ENCODE peak calls at places on chromosomes 4 and X, in nine cellular contexts. One of them, this sample, is unnamed.

GRCh38 chr4:72974694-72975487 is 94.6 kb downstream of the COX18 start:
- DNase-seq in CD4-positive, alpha-beta T cell: no peak
- DNase-seq in left lung: no peak
- DNase-seq in adrenal gland: no peak
- DNase-seq in heart right ventricle: no peak
- DNase-seq in endodermal cell: no peak
- DNase-seq in right lobe of liver: no peak
- DNase-seq in dorsolateral prefrontal cortex: no peak
- DNase-seq in pancreas: no peak
- DNase-seq in this sample: no peak

GRCh38 chr4:113012122-113012725 is 37.2 kb upstream of the ANK2 start:
- DNase-seq in right lobe of liver: no peak
- DNase-seq in adrenal gland: no peak
- DNase-seq in endodermal cell: no peak
- DNase-seq in heart right ventricle: no peak
- DNase-seq in dorsolateral prefrontal cortex: no peak
- DNase-seq in left lung: no peak
- DNase-seq in pancreas: no peak
- DNase-seq in CD4-positive, alpha-beta T cell: no peak
- DNase-seq in this sample: no peak

GRCh38 chrX:118271770-118272169 is 74.1 kb upstream of the WDR44 start:
- DNase-seq in right lobe of liver: no peak
- DNase-seq in heart right ventricle: no peak
- DNase-seq in CD4-positive, alpha-beta T cell: no peak
- DNase-seq in adrenal gland: no peak
- DNase-seq in dorsolateral prefrontal cortex: no peak
- DNase-seq in left lung: no peak
- DNase-seq in endodermal cell: no peak
- DNase-seq in pancreas: no peak
- DNase-seq in this sample: no peak

GRCh38 chrX:10884246-10884645 is 226.9 kb upstream of the HCCS start:
- DNase-seq in CD4-positive, alpha-beta T cell: no peak
- DNase-seq in pancreas: no peak
- DNase-seq in heart right ventricle: no peak
- DNase-seq in right lobe of liver: no peak
- DNase-seq in left lung: no peak
- DNase-seq in adrenal gland: no peak
- DNase-seq in dorsolateral prefrontal cortex: no peak
- DNase-seq in endodermal cell: no peak
- DNase-seq in this sample: no peak

GRCh38 chr4:139641218-139641617 is 24.4 kb upstream of the MGST2 start:
- DNase-seq in left lung: no peak
- DNase-seq in CD4-positive, alpha-beta T cell: no peak
- DNase-seq in right lobe of liver: no peak
- DNase-seq in pancreas: no peak
- DNase-seq in endodermal cell: no peak
- DNase-seq in heart right ventricle: no peak
- DNase-seq in adrenal gland: no peak
- DNase-seq in dorsolateral prefrontal cortex: no peak
- DNase-seq in this sample: no peak

GRCh38 chr4:39574946-39575345 is 47.7 kb upstream of the UGDH start:
- DNase-seq in heart right ventricle: no peak
- DNase-seq in CD4-positive, alpha-beta T cell: no peak
- DNase-seq in endodermal cell: no peak
- DNase-seq in right lobe of liver: no peak
- DNase-seq in dorsolateral prefrontal cortex: no peak
- DNase-seq in left lung: no peak
- DNase-seq in adrenal gland: no peak
- DNase-seq in pancreas: no peak
- DNase-seq in this sample: no peak

GRCh38 chr4:26860922-26861433 is 337 bp downstream of the STIM2 start:
- DNase-seq in heart right ventricle: no peak
- DNase-seq in adrenal gland: peak; percentile 63
- DNase-seq in dorsolateral prefrontal cortex: peak; percentile 11
- DNase-seq in right lobe of liver: peak; percentile 65
- DNase-seq in CD4-positive, alpha-beta T cell: peak; percentile 22
- DNase-seq in endodermal cell: peak; percentile 81
- DNase-seq in left lung: peak; percentile 90
- DNase-seq in pancreas: peak; percentile 68
- DNase-seq in this sample: peak; percentile 83

GRCh38 chr4:40227284-40227683 is 30.5 kb downstream of the RHOH start:
- DNase-seq in right lobe of liver: no peak
- DNase-seq in CD4-positive, alpha-beta T cell: no peak
- DNase-seq in endodermal cell: no peak
- DNase-seq in heart right ventricle: no peak
- DNase-seq in left lung: no peak
- DNase-seq in adrenal gland: no peak
- DNase-seq in dorsolateral prefrontal cortex: no peak
- DNase-seq in pancreas: no peak
- DNase-seq in this sample: no peak

GRCh38 chr4:82866706-82867385 is 24.1 kb downstream of the SEC31A start:
- DNase-seq in heart right ventricle: no peak
- DNase-seq in endodermal cell: no peak
- DNase-seq in adrenal gland: no peak
- DNase-seq in left lung: no peak
- DNase-seq in dorsolateral prefrontal cortex: no peak
- DNase-seq in pancreas: no peak
- DNase-seq in right lobe of liver: no peak
- DNase-seq in CD4-positive, alpha-beta T cell: no peak
- DNase-seq in this sample: no peak

GRCh38 chrX:70970482-70970999 is 39.6 kb upstream of the SLC7A3 start:
- DNase-seq in right lobe of liver: no peak
- DNase-seq in pancreas: no peak
- DNase-seq in CD4-positive, alpha-beta T cell: no peak
- DNase-seq in heart right ventricle: no peak
- DNase-seq in endodermal cell: no peak
- DNase-seq in left lung: no peak
- DNase-seq in dorsolateral prefrontal cortex: no peak
- DNase-seq in adrenal gland: no peak
- DNase-seq in this sample: no peak

GRCh38 chr4:64784125-64784524 is 374.9 kb upstream of the TECRL start:
- DNase-seq in dorsolateral prefrontal cortex: no peak
- DNase-seq in adrenal gland: no peak
- DNase-seq in endodermal cell: no peak
- DNase-seq in heart right ventricle: no peak
- DNase-seq in pancreas: no peak
- DNase-seq in CD4-positive, alpha-beta T cell: no peak
- DNase-seq in left lung: no peak
- DNase-seq in right lobe of liver: no peak
- DNase-seq in this sample: no peak

GRCh38 chr4:73067971-73068394 is 1.5 kb downstream of the COX18 start:
- DNase-seq in endodermal cell: no peak
- DNase-seq in left lung: no peak
- DNase-seq in right lobe of liver: no peak
- DNase-seq in heart right ventricle: no peak
- DNase-seq in dorsolateral prefrontal cortex: no peak
- DNase-seq in pancreas: no peak
- DNase-seq in adrenal gland: no peak
- DNase-seq in CD4-positive, alpha-beta T cell: no peak
- DNase-seq in this sample: no peak

GRCh38 chrX:124023838-124024238 is 62.3 kb downstream of the STAG2 start:
- DNase-seq in CD4-positive, alpha-beta T cell: no peak
- DNase-seq in heart right ventricle: no peak
- DNase-seq in endodermal cell: no peak
- DNase-seq in right lobe of liver: no peak
- DNase-seq in dorsolateral prefrontal cortex: no peak
- DNase-seq in pancreas: no peak
- DNase-seq in adrenal gland: no peak
- DNase-seq in left lung: no peak
- DNase-seq in this sample: no peak

GRCh38 chr4:146335763-146336412 is 121.5 kb downstream of the REELD1 start:
- DNase-seq in pancreas: no peak
- DNase-seq in dorsolateral prefrontal cortex: no peak
- DNase-seq in right lobe of liver: no peak
- DNase-seq in heart right ventricle: no peak
- DNase-seq in left lung: no peak
- DNase-seq in adrenal gland: no peak
- DNase-seq in endodermal cell: no peak
- DNase-seq in CD4-positive, alpha-beta T cell: no peak
- DNase-seq in this sample: no peak

GRCh38 chrX:10648608-10649007 is 28.2 kb upstream of the MID1 start:
- DNase-seq in heart right ventricle: no peak
- DNase-seq in left lung: no peak
- DNase-seq in right lobe of liver: no peak
- DNase-seq in CD4-positive, alpha-beta T cell: no peak
- DNase-seq in endodermal cell: no peak
- DNase-seq in adrenal gland: no peak
- DNase-seq in pancreas: no peak
- DNase-seq in dorsolateral prefrontal cortex: no peak
- DNase-seq in this sample: no peak

GRCh38 chr4:141215030-141215429 is 5.7 kb upstream of the ZNF330 start:
- DNase-seq in heart right ventricle: no peak
- DNase-seq in endodermal cell: no peak
- DNase-seq in pancreas: no peak
- DNase-seq in right lobe of liver: no peak
- DNase-seq in adrenal gland: no peak
- DNase-seq in dorsolateral prefrontal cortex: no peak
- DNase-seq in left lung: no peak
- DNase-seq in CD4-positive, alpha-beta T cell: no peak
- DNase-seq in this sample: no peak

GRCh38 chrX:68878977-68879376 is 50.2 kb downstream of the EFNB1 start:
- DNase-seq in dorsolateral prefrontal cortex: no peak
- DNase-seq in adrenal gland: no peak
- DNase-seq in pancreas: no peak
- DNase-seq in right lobe of liver: no peak
- DNase-seq in heart right ventricle: no peak
- DNase-seq in CD4-positive, alpha-beta T cell: no peak
- DNase-seq in endodermal cell: no peak
- DNase-seq in left lung: no peak
- DNase-seq in this sample: no peak

GRCh38 chrX:68876731-68877130 is 47.9 kb downstream of the EFNB1 start:
- DNase-seq in dorsolateral prefrontal cortex: no peak
- DNase-seq in endodermal cell: no peak
- DNase-seq in CD4-positive, alpha-beta T cell: no peak
- DNase-seq in right lobe of liver: no peak
- DNase-seq in left lung: no peak
- DNase-seq in adrenal gland: no peak
- DNase-seq in pancreas: no peak
- DNase-seq in heart right ventricle: no peak
- DNase-seq in this sample: no peak

GRCh38 chrX:68874076-68874475 is 45.3 kb downstream of the EFNB1 start:
- DNase-seq in adrenal gland: no peak
- DNase-seq in pancreas: no peak
- DNase-seq in endodermal cell: no peak
- DNase-seq in left lung: no peak
- DNase-seq in dorsolateral prefrontal cortex: no peak
- DNase-seq in right lobe of liver: no peak
- DNase-seq in CD4-positive, alpha-beta T cell: no peak
- DNase-seq in heart right ventricle: no peak
- DNase-seq in this sample: no peak

GRCh38 chrX:68880846-68881513 is 52.2 kb downstream of the EFNB1 start:
- DNase-seq in left lung: no peak
- DNase-seq in CD4-positive, alpha-beta T cell: no peak
- DNase-seq in heart right ventricle: no peak
- DNase-seq in endodermal cell: peak; percentile 83
- DNase-seq in dorsolateral prefrontal cortex: no peak
- DNase-seq in pancreas: no peak
- DNase-seq in right lobe of liver: no peak
- DNase-seq in adrenal gland: no peak
- DNase-seq in this sample: no peak

DNA sequence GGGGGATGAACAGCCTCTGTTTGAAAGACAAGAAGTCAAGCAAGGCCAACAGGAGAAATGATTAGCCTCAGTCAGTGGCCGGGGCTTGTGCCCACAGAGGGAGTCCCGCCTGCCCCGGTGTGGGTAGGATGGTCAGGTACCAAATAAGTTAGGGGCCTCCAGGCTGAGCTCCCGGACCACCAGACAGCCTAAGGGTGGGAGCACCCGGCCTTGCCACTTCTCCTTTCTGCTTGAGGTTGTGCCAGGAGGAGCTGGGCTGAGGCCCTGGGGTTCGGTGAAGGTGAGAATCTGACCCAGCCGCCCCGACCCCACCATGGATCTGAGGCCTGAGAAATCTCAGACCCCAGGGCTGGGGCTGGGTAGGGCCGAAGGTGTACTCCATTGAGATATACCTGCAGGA is 48.8 kb downstream of the EFNB1 start:
- DNase-seq in CD4-positive, alpha-beta T cell: no peak
- DNase-seq in pancreas: no peak
- DNase-seq in left lung: no peak
- DNase-seq in dorsolateral prefrontal cortex: no peak
- DNase-seq in endodermal cell: no peak
- DNase-seq in right lobe of liver: no peak
- DNase-seq in heart right ventricle: no peak
- DNase-seq in adrenal gland: no peak
- DNase-seq in this sample: no peak
- H3K27me3 ChIP-seq in CD4-positive, alpha-beta T cell: no peaks in the 10 kb centered on the region
- H3K27me3 ChIP-seq in pancreas: no peaks in the 10 kb centered on the region
- H3K27me3 ChIP-seq in left lung: no peaks in the 10 kb centered on the region
- H3K27me3 ChIP-seq in dorsolateral prefrontal cortex: no peaks in the 10 kb centered on the region
- H3K27me3 ChIP-seq in endodermal cell: peaks cover 25% of the 10 kb centered on the region
- H3K27me3 ChIP-seq in right lobe of liver: no peaks in the 10 kb centered on the region
- H3K27me3 ChIP-seq in heart right ventricle: no peaks in the 10 kb centered on the region
- H3K27me3 ChIP-seq in adrenal gland: peaks cover 18% of the 10 kb centered on the region
- H3K27me3 ChIP-seq in this sample: no peaks in the 10 kb centered on the region

GRCh38 chrX:57528670-57529255 is 63.0 kb upstream of the ZXDB start:
- DNase-seq in left lung: no peak
- DNase-seq in CD4-positive, alpha-beta T cell: no peak
- DNase-seq in pancreas: no peak
- DNase-seq in heart right ventricle: no peak
- DNase-seq in adrenal gland: no peak
- DNase-seq in endodermal cell: peak; percentile 76
- DNase-seq in dorsolateral prefrontal cortex: no peak
- DNase-seq in right lobe of liver: no peak
- DNase-seq in this sample: no peak
- TF ChIP-seq CTCF in left lung: no peak
- TF ChIP-seq CTCF in CD4-positive, alpha-beta T cell: no peak
- TF ChIP-seq CTCF in pancreas: no peak
- TF ChIP-seq CTCF in heart right ventricle: no peak
- TF ChIP-seq CTCF in adrenal gland: no peak
- TF ChIP-seq CTCF in endodermal cell: peak; percentile 73
- TF ChIP-seq CTCF in dorsolateral prefrontal cortex: no peak
- TF ChIP-seq CTCF in right lobe of liver: peak; percentile 55
- TF ChIP-seq CTCF in this sample: peak; percentile 25

DNA sequence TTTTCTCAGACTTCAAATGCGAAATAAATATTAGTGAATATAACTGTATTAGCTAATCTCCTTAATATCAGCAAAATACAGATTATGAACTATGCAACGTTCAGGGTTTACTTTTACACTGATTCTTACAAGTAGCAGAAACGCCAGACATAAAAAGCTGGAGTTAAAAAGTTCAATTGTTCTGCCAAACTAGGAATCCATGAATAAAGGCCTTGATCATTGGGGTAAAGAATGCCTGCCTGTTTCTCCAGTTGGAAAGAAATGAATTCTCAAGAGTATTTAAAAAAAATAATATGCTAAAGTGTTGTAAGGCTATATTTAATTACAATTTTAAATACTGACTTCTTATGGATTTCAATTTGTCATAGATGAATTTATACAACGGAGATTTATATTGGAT is 612.2 kb downstream of the DMD start:
- DNase-seq in endodermal cell: no peak
- DNase-seq in left lung: no peak
- DNase-seq in dorsolateral prefrontal cortex: no peak
- DNase-seq in adrenal gland: no peak
- DNase-seq in heart right ventricle: no peak
- DNase-seq in pancreas: no peak
- DNase-seq in right lobe of liver: no peak
- DNase-seq in CD4-positive, alpha-beta T cell: no peak
- DNase-seq in this sample: no peak
- H3K27me3 ChIP-seq in endodermal cell: no peaks in the 10 kb centered on the region
- H3K27me3 ChIP-seq in left lung: no peaks in the 10 kb centered on the region
- H3K27me3 ChIP-seq in dorsolateral prefrontal cortex: no peaks in the 10 kb centered on the region
- H3K27me3 ChIP-seq in adrenal gland: no peaks in the 10 kb centered on the region
- H3K27me3 ChIP-seq in heart right ventricle: no peaks in the 10 kb centered on the region
- H3K27me3 ChIP-seq in pancreas: no peaks in the 10 kb centered on the region
- H3K27me3 ChIP-seq in right lobe of liver: no peaks in the 10 kb centered on the region
- H3K27me3 ChIP-seq in CD4-positive, alpha-beta T cell: no peaks in the 10 kb centered on the region
- H3K27me3 ChIP-seq in this sample: no peaks in the 10 kb centered on the region

GRCh38 chr4:103718993-103719319 is 829 bp downstream of the TACR3 start:
- DNase-seq in right lobe of liver: no peak
- DNase-seq in pancreas: peak; percentile 10
- DNase-seq in left lung: no peak
- DNase-seq in adrenal gland: no peak
- DNase-seq in dorsolateral prefrontal cortex: peak; percentile 11
- DNase-seq in endodermal cell: no peak
- DNase-seq in heart right ventricle: no peak
- DNase-seq in CD4-positive, alpha-beta T cell: no peak
- DNase-seq in this sample: no peak
- TF ChIP-seq CTCF in right lobe of liver: no peak
- TF ChIP-seq CTCF in pancreas: no peak
- TF ChIP-seq CTCF in left lung: no peak
- TF ChIP-seq CTCF in adrenal gland: no peak
- TF ChIP-seq CTCF in dorsolateral prefrontal cortex: no peak
- TF ChIP-seq CTCF in endodermal cell: no peak
- TF ChIP-seq CTCF in heart right ventricle: no peak
- TF ChIP-seq CTCF in CD4-positive, alpha-beta T cell: no peak
- TF ChIP-seq CTCF in this sample: no peak